ENCODE peak calls at places on chromosomes 4 and X, in seven cellular contexts. M is fibroblast of lung, Z is pancreas, R is A549, U is Panc1, Q is PC-3, J is tibial artery. E is an unnamed sample.

GRCh38 chr4:26707342-26707741 is 123.5 kb downstream of the TBC1D19 start:
- DNase-seq in M (no peak), Z (no peak), R (no peak), U (no peak), Q (no peak), J (no peak), E (no peak)

GRCh38 chrX:23195097-23195496 is 139.6 kb upstream of the PTCHD1 start:
- DNase-seq in M (peak; percentile 6), Z (no peak), R (no peak), U (no peak), Q (no peak), J (no peak), E (no peak)

GRCh38 chr4:40672528-40673522 is 43.2 kb upstream of the RBM47 start:
- DNase-seq in M (peak; percentile 100), Z (no peak), R (peak; percentile 83), U (no peak), Q (peak; percentile 83), J (peak; percentile 43), E (peak; percentile 99)

GRCh38 chr4:6926681-6927478 is 17.3 kb downstream of the TBC1D14 start:
- DNase-seq in M (peak; percentile 76), Z (no peak), R (no peak), U (no peak), Q (no peak), J (peak; percentile 69), E (no peak)

GRCh38 chr4:86055898-86056297 is 304.0 kb downstream of the MAPK10 start:
- DNase-seq in M (peak; percentile 45), Z (no peak), R (peak; percentile 0), U (no peak), Q (peak; percentile 12), J (no peak), E (no peak)

GRCh38 chrX:123924181-123924580 is 37.3 kb upstream of the STAG2 start:
- DNase-seq in M (no peak), Z (no peak), R (no peak), U (no peak), Q (no peak), J (no peak), E (no peak)

GRCh38 chrX:102892103-102892502 is 45.0 kb upstream of the RAB40AL start:
- DNase-seq in M (no peak), Z (no peak), R (no peak), U (no peak), Q (peak; percentile 90), J (no peak), E (no peak)

GRCh38 chr4:37648084-37648817 is 37.9 kb downstream of the RELL1 start:
- DNase-seq in M (peak; percentile 87), Z (peak; percentile 64), R (peak; percentile 58), U (peak; percentile 82), Q (peak; percentile 90), J (peak; percentile 37), E (peak; percentile 95)

GRCh38 chrX:1316527-1316926 is 20.1 kb upstream of the IL3RA start:
- DNase-seq in M (no peak), Z (no peak), R (no peak), U (no peak), Q (no peak), J (peak; percentile 83), E (no peak)

GRCh38 chr4:140135529-140136021 is 18.4 kb downstream of the MAML3 start:
- DNase-seq in M (peak; percentile 74), Z (peak; percentile 69), R (no peak), U (no peak), Q (peak; percentile 17), J (no peak), E (no peak)

GRCh38 chr4:8675383-8675782 is 82.8 kb downstream of the CPZ start:
- DNase-seq in M (no peak), Z (no peak), R (no peak), U (no peak), Q (peak; percentile 12), J (no peak), E (no peak)

DNA sequence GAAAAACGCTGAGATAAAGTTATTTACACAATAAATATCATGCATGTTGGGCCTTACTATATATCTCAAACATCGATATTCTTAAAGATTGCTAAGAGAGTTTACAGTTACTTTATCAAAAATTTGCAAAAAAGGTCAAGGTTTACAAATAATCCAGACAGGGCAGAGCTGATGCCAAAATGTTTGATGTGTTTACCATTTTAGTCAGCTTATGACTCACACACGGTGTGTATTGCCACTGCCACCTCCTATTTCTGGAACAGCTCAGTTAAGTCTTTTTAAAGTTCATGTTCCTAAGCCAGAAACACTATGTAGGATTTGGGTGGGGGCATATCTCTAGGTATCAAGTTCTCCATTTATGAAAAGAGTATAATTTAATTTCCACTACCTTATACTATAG is 580.6 kb downstream of the INPP4B start:
- DNase-seq in M (peak; percentile 75), Z (no peak), R (peak; percentile 8), U (peak; percentile 42), Q (peak; percentile 93), J (no peak), E (no peak)
- H3K27ac ChIP-seq in M (peak overlapping the region; percentile 83), Z (no peak overlapping the region), R (peak overlapping the region; percentile 71), U (no peak overlapping the region), Q (peak overlapping the region; percentile 88), J (peak overlapping the region; percentile 67), E (peak overlapping the region; percentile 75)

GRCh38 chrX:139691493-139691842 is 16.5 kb downstream of the MCF2 start:
- DNase-seq in M (peak; percentile 19), Z (no peak), R (no peak), U (no peak), Q (no peak), J (no peak), E (no peak)

GRCh38 chrX:139692506-139692849 is 15.5 kb downstream of the MCF2 start:
- DNase-seq in M (no peak), Z (no peak), R (no peak), U (no peak), Q (no peak), J (no peak), E (no peak)

GRCh38 chrX:139692908-139693307 is 15.1 kb downstream of the MCF2 start:
- DNase-seq in M (no peak), Z (no peak), R (no peak), U (no peak), Q (no peak), J (no peak), E (no peak)

GRCh38 chrX:139691843-139692505 is 16.0 kb downstream of the MCF2 start:
- DNase-seq in M (peak; percentile 18), Z (peak; percentile 59), R (no peak), U (no peak), Q (no peak), J (no peak), E (no peak)
- H3K4me3 ChIP-seq in M (peak overlapping the region; percentile 46), Z (peak overlapping the region; percentile 45), R (peak overlapping the region; percentile 42), U (peak overlapping the region; percentile 43), Q (no peak overlapping the region), J (peak overlapping the region; percentile 53), E (no peak overlapping the region)

DNA sequence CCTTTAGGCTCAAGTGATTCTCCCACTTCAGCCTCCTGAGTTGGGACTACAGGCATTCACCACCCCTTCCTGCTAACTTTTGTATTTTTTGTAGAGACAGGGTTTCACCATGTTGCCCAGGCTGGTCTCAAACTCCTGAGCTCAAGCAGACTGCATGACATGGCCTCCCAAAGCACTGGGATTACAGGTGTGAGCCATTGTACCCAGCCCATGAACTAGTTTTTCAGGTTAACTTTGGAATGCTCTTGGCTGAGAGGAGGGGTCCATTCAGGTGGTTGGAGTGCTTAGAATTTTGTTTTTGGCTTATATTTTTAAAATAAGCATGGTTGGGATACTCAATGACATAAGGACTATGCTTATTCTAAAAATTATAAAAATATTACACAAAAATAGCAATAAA is 355.7 kb upstream of the MAGEB16 start:
- DNase-seq in M (no peak), Z (no peak), R (no peak), U (no peak), Q (no peak), J (no peak), E (no peak)
- H3K27ac ChIP-seq in M (no peak overlapping the region), Z (peak overlapping the region; percentile 47), R (peak overlapping the region; percentile 60), U (no peak overlapping the region), Q (no peak overlapping the region), J (peak overlapping the region; percentile 66), E (no peak overlapping the region)

DNA sequence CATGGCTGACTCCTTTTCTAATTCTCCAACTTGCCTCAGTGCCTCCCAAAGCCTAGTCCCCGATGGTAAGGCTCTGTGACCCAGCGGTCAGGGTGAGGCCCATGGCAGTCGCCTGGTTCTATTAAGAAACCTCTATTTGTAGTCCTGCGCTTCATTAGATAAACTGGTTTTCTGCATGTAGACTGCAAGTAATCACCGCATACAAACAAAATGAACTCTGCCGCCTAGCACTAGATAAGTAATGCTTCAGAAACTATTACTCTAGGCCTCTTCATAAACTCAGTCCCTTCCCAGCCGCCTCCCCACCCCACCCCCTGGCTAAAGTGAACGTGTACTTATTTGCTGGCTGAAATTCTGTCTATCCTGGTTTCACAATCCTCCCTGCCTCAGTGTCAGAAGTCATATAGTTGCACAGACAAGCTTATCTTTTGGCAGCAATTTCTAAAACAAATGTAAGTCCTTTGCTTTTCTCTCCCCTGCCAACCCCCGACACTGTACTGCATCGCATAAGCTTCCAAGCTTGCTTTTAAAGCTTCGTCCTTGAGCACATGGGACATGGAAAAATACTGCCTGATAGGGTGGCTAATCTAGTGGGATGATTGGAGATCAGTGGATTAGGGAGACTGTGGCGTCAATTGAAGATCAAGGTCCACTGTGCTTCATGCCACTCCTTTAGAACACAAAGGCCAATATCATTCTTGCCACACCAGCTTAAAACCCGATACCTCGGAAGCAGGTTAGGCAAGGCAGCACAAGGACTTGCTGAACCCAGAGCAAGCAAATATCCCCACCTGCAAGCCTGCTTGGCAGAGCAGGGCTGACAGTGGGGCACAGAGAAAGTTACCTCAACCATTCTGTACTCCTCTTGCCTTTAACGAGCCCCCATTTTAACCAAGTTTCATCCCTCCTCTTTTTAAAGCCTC is 125.8 kb downstream of the IRF2 start:
- DNase-seq in M (peak; percentile 25), Z (no peak), R (no peak), U (no peak), Q (no peak), J (no peak), E (peak; percentile 56)
- H3K4me3 ChIP-seq in M (no peak overlapping the region), Z (no peak overlapping the region), R (no peak overlapping the region), U (no peak overlapping the region), Q (no peak overlapping the region), J (no peak overlapping the region), E (no peak overlapping the region)

DNA sequence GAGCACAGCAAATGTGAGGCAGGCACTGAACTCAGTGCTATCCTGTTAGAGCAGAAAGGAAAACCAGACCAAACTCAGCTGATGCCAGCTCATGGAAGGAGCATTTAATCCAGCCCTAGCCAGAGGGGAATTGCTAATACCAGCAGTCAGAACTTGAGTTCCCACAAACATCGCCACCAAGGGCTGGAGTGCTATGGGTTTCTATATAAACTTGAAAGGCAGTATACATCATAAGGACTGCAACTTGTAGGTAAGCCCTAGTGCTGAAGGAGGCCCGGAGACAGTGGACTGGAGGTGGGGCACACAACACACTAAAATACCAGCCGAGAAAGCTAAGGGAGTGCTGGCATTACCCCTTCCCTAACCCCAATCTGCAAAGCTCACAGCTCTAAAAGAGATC is 440.2 kb downstream of the PRR32 start:
- DNase-seq in M (no peak), Z (no peak), R (no peak), U (no peak), Q (peak; percentile 2), J (no peak), E (no peak)
- H3K27ac ChIP-seq in M (no peak overlapping the region), Z (no peak overlapping the region), R (no peak overlapping the region), U (no peak overlapping the region), Q (no peak overlapping the region), J (no peak overlapping the region), E (no peak overlapping the region)

E was measured in PC-9.